ENCODE peak calls at places on chromosomes 11 and 22, in five cellular contexts. One of them, this sample, is unnamed.

GRCh38 chr11:125062931-125063428 is at the start of gene SLC37A2:
- DNase-seq in neuronal stem cell: peak
- DNase-seq in trophoblast cell: peak
- DNase-seq in H1: no peak
- DNase-seq in mesenchymal stem cell: peak
- DNase-seq in this sample: peak

GRCh38 chr11:59680287-59681154 is 11.7 kb upstream of the PATL1 start:
- DNase-seq in neuronal stem cell: peak
- DNase-seq in trophoblast cell: peak
- DNase-seq in H1: peak
- DNase-seq in mesenchymal stem cell: peak
- DNase-seq in this sample: peak

GRCh38 chr11:87325490-87325872 is 287.7 kb downstream of the TMEM135 start:
- DNase-seq in neuronal stem cell: no peak
- DNase-seq in trophoblast cell: no peak
- DNase-seq in H1: no peak
- DNase-seq in mesenchymal stem cell: peak
- DNase-seq in this sample: no peak

GRCh38 chr11:68106165-68106940 is 14.8 kb downstream of the CHKA start:
- DNase-seq in neuronal stem cell: no peak
- DNase-seq in trophoblast cell: no peak
- DNase-seq in H1: no peak
- DNase-seq in mesenchymal stem cell: no peak
- DNase-seq in this sample: no peak

GRCh38 chr11:64100782-64101358 is 65.0 kb downstream of the MACROD1 start:
- DNase-seq in neuronal stem cell: no peak
- DNase-seq in trophoblast cell: no peak
- DNase-seq in H1: no peak
- DNase-seq in mesenchymal stem cell: no peak
- DNase-seq in this sample: no peak

GRCh38 chr22:25070870-25071465 is 118.5 kb downstream of the KIAA1671 start:
- DNase-seq in neuronal stem cell: no peak
- DNase-seq in trophoblast cell: peak
- DNase-seq in H1: no peak
- DNase-seq in mesenchymal stem cell: peak
- DNase-seq in this sample: no peak

GRCh38 chr11:76166314-76166713 is 40.0 kb downstream of the WNT11 start:
- DNase-seq in neuronal stem cell: no peak
- DNase-seq in trophoblast cell: no peak
- DNase-seq in H1: no peak
- DNase-seq in mesenchymal stem cell: peak
- DNase-seq in this sample: no peak

GRCh38 chr11:66172146-66172545 is 96.3 kb upstream of the RAB1B start:
- DNase-seq in neuronal stem cell: no peak
- DNase-seq in trophoblast cell: peak
- DNase-seq in H1: no peak
- DNase-seq in mesenchymal stem cell: peak
- DNase-seq in this sample: no peak

GRCh38 chr22:48151641-48152040 is 1389.2 kb downstream of the TBC1D22A start:
- DNase-seq in neuronal stem cell: no peak
- DNase-seq in trophoblast cell: no peak
- DNase-seq in H1: no peak
- DNase-seq in mesenchymal stem cell: no peak
- DNase-seq in this sample: no peak

GRCh38 chr11:123493393-123494063 is 63.5 kb downstream of the GRAMD1B start:
- DNase-seq in neuronal stem cell: no peak
- DNase-seq in trophoblast cell: peak
- DNase-seq in H1: peak
- DNase-seq in mesenchymal stem cell: no peak
- DNase-seq in this sample: peak

GRCh38 chr22:27274770-27275449 is 526.6 kb downstream of the MN1 start:
- DNase-seq in neuronal stem cell: no peak
- DNase-seq in trophoblast cell: no peak
- DNase-seq in H1: no peak
- DNase-seq in mesenchymal stem cell: no peak
- DNase-seq in this sample: no peak

GRCh38 chr22:45528046-45528445 is 25.4 kb downstream of the FBLN1 start:
- DNase-seq in neuronal stem cell: no peak
- DNase-seq in trophoblast cell: no peak
- DNase-seq in H1: no peak
- DNase-seq in mesenchymal stem cell: no peak
- DNase-seq in this sample: no peak

GRCh38 chr11:35390737-35391682 is 28.3 kb downstream of the SLC1A2 start:
- DNase-seq in neuronal stem cell: no peak
- DNase-seq in trophoblast cell: peak
- DNase-seq in H1: no peak
- DNase-seq in mesenchymal stem cell: peak
- DNase-seq in this sample: no peak

GRCh38 chr11:20337526-20338154 is 25.9 kb upstream of the HTATIP2 start:
- DNase-seq in neuronal stem cell: peak
- DNase-seq in trophoblast cell: peak
- DNase-seq in H1: no peak
- DNase-seq in mesenchymal stem cell: peak
- DNase-seq in this sample: peak

GRCh38 chr11:104907521-104908185 is 9.4 kb upstream of the CASP12 start:
- DNase-seq in neuronal stem cell: no peak
- DNase-seq in trophoblast cell: no peak
- DNase-seq in H1: no peak
- DNase-seq in mesenchymal stem cell: no peak
- DNase-seq in this sample: no peak

GRCh38 chr11:112024178-112024777 is 930 bp upstream of the DLAT start:
- DNase-seq in neuronal stem cell: peak
- DNase-seq in trophoblast cell: no peak
- DNase-seq in H1: no peak
- DNase-seq in mesenchymal stem cell: no peak
- DNase-seq in this sample: no peak

GRCh38 chr22:18000441-18001039 is 23.8 kb downstream of the MICAL3 start:
- DNase-seq in neuronal stem cell: peak
- DNase-seq in trophoblast cell: no peak
- DNase-seq in H1: no peak
- DNase-seq in mesenchymal stem cell: peak
- DNase-seq in this sample: no peak
- H3K4ac ChIP-seq in neuronal stem cell: no peak
- H3K4ac ChIP-seq in trophoblast cell: peak
- H3K4ac ChIP-seq in H1: no peak
- H3K4ac ChIP-seq in mesenchymal stem cell: peak
- H3K4ac ChIP-seq in this sample: no peak

GRCh38 chr11:16912607-16913006 is 101.6 kb downstream of the PLEKHA7 start:
- DNase-seq in neuronal stem cell: no peak
- DNase-seq in trophoblast cell: no peak
- DNase-seq in H1: no peak
- DNase-seq in mesenchymal stem cell: no peak
- DNase-seq in this sample: peak

GRCh38 chr11:16905375-16905774 is 108.8 kb downstream of the PLEKHA7 start:
- DNase-seq in neuronal stem cell: no peak
- DNase-seq in trophoblast cell: no peak
- DNase-seq in H1: no peak
- DNase-seq in mesenchymal stem cell: no peak
- DNase-seq in this sample: no peak

GRCh38 chr11:16909375-16910035 is 104.7 kb downstream of the PLEKHA7 start:
- DNase-seq in neuronal stem cell: no peak
- DNase-seq in trophoblast cell: no peak
- DNase-seq in H1: no peak
- DNase-seq in mesenchymal stem cell: no peak
- DNase-seq in this sample: no peak

GRCh38 chr11:16911658-16912057 is 102.6 kb downstream of the PLEKHA7 start:
- DNase-seq in neuronal stem cell: no peak
- DNase-seq in trophoblast cell: no peak
- DNase-seq in H1: no peak
- DNase-seq in mesenchymal stem cell: no peak
- DNase-seq in this sample: no peak

DNA sequence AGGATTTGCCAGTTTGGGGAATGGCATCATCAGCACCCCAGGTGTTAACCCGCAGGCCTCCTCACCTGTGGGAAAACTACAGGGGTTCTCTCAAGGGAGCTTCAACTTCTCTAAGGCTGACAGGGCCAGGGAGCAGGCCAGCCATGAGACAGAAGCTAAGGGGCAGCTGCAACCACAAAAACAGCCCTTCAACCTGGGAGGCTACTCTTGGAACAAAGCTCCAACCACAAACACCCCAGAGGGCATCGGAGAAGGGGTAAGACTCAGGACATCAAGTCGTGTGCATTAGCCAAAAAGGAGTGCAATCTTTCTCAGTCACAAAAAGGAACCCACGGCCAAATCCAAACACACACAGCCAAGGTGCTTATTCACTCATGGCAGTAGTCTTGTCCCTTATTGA is 103.0 kb downstream of the PLEKHA7 start:
- DNase-seq in neuronal stem cell: no peak
- DNase-seq in trophoblast cell: no peak
- DNase-seq in H1: no peak
- DNase-seq in mesenchymal stem cell: no peak
- DNase-seq in this sample: no peak
- H2BK12ac ChIP-seq in neuronal stem cell: no peak
- H2BK12ac ChIP-seq in trophoblast cell: no peak
- H2BK12ac ChIP-seq in H1: no peak
- H2BK12ac ChIP-seq in mesenchymal stem cell: no peak
- H2BK12ac ChIP-seq in this sample: no peak

DNA sequence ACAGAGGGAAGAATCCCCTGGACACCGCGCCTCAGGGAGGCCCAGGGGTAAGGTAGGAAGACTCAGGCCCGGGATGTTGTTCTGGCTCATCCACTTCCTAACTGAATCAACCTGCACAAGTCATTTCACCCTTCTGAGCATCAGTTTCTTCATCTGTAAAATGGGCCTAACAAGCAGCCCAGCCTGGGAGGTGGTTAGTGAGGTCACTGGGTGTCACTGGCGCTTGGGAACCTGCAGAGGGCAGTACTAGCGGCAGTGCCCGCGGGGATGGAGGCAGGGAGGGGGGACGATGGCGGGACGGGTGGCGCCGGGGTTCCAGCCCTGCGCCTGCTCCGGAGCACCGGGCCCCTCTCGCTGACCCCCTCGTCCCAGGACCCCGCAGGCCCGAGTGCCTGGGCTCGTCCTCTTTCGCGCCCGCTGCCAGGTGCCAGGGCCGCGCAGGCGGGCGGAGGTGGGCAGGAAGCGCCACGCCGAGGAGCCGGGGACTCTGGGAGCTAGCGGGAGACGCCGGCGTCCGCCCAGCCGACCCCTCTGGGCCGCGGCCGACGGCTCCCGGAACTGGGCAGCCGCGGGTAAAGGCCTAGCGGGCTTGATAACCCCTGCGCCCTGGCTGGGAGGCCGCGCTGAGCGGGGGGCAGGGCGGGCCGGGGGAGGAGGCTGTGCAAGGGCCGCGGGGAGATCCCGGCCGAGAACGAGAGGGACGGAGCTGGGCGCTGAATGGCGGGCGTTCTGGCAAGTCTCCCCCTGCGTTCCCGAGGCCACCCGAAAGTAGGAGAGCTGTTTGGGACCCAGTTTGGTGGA is at the start of gene NLRX1:
- DNase-seq in neuronal stem cell: peak
- DNase-seq in trophoblast cell: peak
- DNase-seq in H1: peak
- DNase-seq in mesenchymal stem cell: peak
- DNase-seq in this sample: peak
- H3K4ac ChIP-seq in neuronal stem cell: peak
- H3K4ac ChIP-seq in trophoblast cell: peak
- H3K4ac ChIP-seq in H1: peak
- H3K4ac ChIP-seq in mesenchymal stem cell: peak
- H3K4ac ChIP-seq in this sample: no peak

DNA sequence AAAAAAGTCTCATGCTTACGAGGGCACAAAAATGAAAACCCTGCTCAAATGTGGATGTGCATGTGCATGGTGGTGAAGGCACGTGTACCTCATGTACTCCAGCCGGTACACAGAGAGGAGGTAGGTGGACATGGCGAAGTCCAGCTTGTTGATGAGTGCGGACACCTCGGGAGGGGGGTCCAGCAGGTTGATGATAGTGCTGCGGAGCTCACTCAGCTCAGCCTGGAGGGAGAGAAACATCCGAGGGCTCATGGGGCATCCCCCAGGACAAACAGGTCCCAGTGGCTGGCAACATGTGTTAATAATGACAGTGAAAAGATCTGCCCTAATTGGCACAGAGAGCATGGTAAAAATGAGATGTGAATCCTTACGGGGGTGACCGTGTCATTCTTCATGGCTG is 9.2 kb upstream of the SERPIND1 start:
- DNase-seq in neuronal stem cell: no peak
- DNase-seq in trophoblast cell: no peak
- DNase-seq in H1: no peak
- DNase-seq in mesenchymal stem cell: no peak
- DNase-seq in this sample: no peak
- H2BK12ac ChIP-seq in neuronal stem cell: no peak
- H2BK12ac ChIP-seq in trophoblast cell: no peak
- H2BK12ac ChIP-seq in H1: no peak
- H2BK12ac ChIP-seq in mesenchymal stem cell: no peak
- H2BK12ac ChIP-seq in this sample: no peak

DNA sequence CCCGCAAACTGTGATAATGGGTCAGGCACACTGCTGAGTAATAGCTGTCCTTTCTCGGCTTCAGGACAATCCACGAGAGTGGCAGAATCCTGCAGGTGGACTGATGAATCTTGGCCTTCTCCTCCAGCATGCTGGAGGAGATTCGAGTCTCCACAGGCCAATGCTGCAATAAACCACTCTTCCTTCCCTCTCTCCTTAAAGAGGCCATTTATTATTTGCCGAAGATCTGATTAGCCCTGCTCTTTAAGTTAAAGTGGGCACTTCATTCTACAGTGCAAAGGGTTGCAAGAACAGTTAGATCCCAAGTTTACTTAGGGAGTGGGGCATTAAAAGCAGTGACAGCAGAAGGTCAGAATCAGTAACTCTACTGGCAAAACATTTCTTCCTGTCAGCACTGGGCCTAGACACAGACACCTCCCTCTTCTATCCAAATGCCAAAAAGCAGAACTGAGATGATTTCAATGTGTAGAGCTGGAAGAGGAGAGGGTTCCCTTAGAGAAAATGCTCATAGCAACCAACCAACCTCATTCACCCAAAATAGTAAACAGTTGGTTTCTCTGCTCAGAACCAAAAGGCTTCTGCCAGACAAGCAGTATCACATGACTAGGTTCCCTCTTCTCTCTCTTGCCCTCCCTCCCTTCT is 121.7 kb downstream of the SGSM3 start:
- DNase-seq in neuronal stem cell: no peak
- DNase-seq in trophoblast cell: peak
- DNase-seq in H1: no peak
- DNase-seq in mesenchymal stem cell: peak
- DNase-seq in this sample: no peak
- H3K4ac ChIP-seq in neuronal stem cell: no peak
- H3K4ac ChIP-seq in trophoblast cell: no peak
- H3K4ac ChIP-seq in H1: no peak
- H3K4ac ChIP-seq in mesenchymal stem cell: no peak
- H3K4ac ChIP-seq in this sample: no peak

DNA sequence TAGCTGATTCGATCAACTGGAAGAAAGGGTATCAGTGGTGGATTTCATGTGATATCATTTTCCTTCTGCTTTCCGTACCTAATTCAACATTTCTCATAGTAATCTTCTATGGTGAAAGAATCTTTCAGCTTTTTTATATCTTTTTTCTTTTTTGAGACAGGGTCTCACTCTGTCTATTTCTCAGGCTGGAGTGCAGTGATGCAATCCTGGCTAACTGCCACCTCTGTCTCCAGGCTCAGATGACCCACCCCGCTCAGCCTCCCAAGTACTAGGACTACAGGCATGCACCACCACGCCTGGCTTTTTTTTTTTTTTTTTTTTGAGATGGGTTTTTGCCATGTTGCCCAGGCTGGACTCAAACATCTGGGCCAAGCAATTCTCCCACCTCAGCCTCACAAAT is 18.6 kb upstream of the CHORDC1 start:
- DNase-seq in neuronal stem cell: no peak
- DNase-seq in trophoblast cell: no peak
- DNase-seq in H1: no peak
- DNase-seq in mesenchymal stem cell: no peak
- DNase-seq in this sample: no peak
- H2BK12ac ChIP-seq in neuronal stem cell: no peak
- H2BK12ac ChIP-seq in trophoblast cell: no peak
- H2BK12ac ChIP-seq in H1: no peak
- H2BK12ac ChIP-seq in mesenchymal stem cell: no peak
- H2BK12ac ChIP-seq in this sample: no peak